ENCODE peak calls at places on chromosomes 5 and 9, in four cellular contexts. N is NCI-H345; D is left kidney; Z is stimulated activated naive CD4-positive, alpha-beta T cell. O is an unnamed sample.

GRCh38 chr5:135599421-135600140 is 20.8 kb upstream of the CXCL14 start:
- DNase-seq in N (no peak), D (no peak), Z (no peak), O (no peak)

GRCh38 chr9:79610019-79610760 is 38.4 kb downstream of the TLE4 start:
- DNase-seq in N (no peak), D (peak; percentile 60), Z (no peak), O (no peak)

GRCh38 chr5:166772770-166773169 is 1518.7 kb upstream of the WWC1 start:
- DNase-seq in N (no peak), D (no peak), Z (no peak), O (no peak)

GRCh38 chr5:98770911-98771322 is 2.5 kb upstream of the RGMB start:
- DNase-seq in N (no peak), D (no peak), Z (no peak), O (peak; percentile 19)

GRCh38 chr5:163908253-163908652 is 402.8 kb downstream of the MAT2B start:
- DNase-seq in N (no peak), D (no peak), Z (no peak), O (no peak)

GRCh38 chr9:93081931-93082330 is 14.1 kb upstream of the CARD19 start:
- DNase-seq in N (no peak), D (no peak), Z (no peak), O (no peak)

GRCh38 chr5:39058984-39059565 is 15.1 kb downstream of the RICTOR start:
- DNase-seq in N (no peak), D (no peak), Z (no peak), O (no peak)

GRCh38 chr5:159184858-159185381 is 24.4 kb downstream of the RNF145 start:
- DNase-seq in N (no peak), D (peak; percentile 72), Z (no peak), O (no peak)

GRCh38 chr5:132469380-132470372 is 20.9 kb downstream of the IRF1 start:
- DNase-seq in N (no peak), D (no peak), Z (no peak), O (no peak)

GRCh38 chr5:158514353-158514960 is 585.3 kb downstream of the EBF1 start:
- DNase-seq in N (no peak), D (no peak), Z (no peak), O (no peak)

GRCh38 chr5:170108266-170108785 is 2.6 kb downstream of the FOXI1 start:
- DNase-seq in N (no peak), D (no peak), Z (no peak), O (no peak)

GRCh38 chr5:92364986-92365550 is 982.0 kb upstream of the ARRDC3 start:
- DNase-seq in N (no peak), D (no peak), Z (no peak), O (no peak)

GRCh38 chr9:135718616-135719015 is 16.6 kb downstream of the KCNT1 start:
- DNase-seq in N (no peak), D (no peak), Z (no peak), O (no peak)

GRCh38 chr9:129703667-129704355 is 38.4 kb downstream of the PRRX2 start:
- DNase-seq in N (no peak), D (no peak), Z (no peak), O (no peak)

GRCh38 chr5:40733842-40734563 is 21.8 kb downstream of the TTC33 start:
- DNase-seq in N (no peak), D (peak; percentile 33), Z (no peak), O (no peak)

GRCh38 chr5:167764650-167765289 is 526.7 kb upstream of the WWC1 start:
- DNase-seq in N (no peak), D (peak; percentile 15), Z (no peak), O (no peak)

GRCh38 chr9:71681708-71682268 is 86.5 kb downstream of the CEMIP2 start:
- DNase-seq in N (no peak), D (peak; percentile 68), Z (no peak), O (no peak)

GRCh38 chr9:99039388-99040182 is 65.3 kb upstream of the TGFBR1 start:
- DNase-seq in N (no peak), D (no peak), Z (no peak), O (no peak)

GRCh38 chr5:96870094-96871021 is 5.9 kb upstream of the ERAP2 start:
- DNase-seq in N (no peak), D (no peak), Z (no peak), O (no peak)

GRCh38 chr9:80964374-80964773 is 725.0 kb downstream of the TLE1 start:
- DNase-seq in N (no peak), D (peak; percentile 72), Z (no peak), O (no peak)

GRCh38 chr5:115100556-115100955 is 69.2 kb downstream of the TRIM36 start:
- DNase-seq in N (peak; percentile 48), D (no peak), Z (no peak), O (peak; percentile 37)

GRCh38 chr9:124482431-124483031 is 24.7 kb downstream of the NR5A1 start:
- DNase-seq in N (no peak), D (no peak), Z (no peak), O (no peak)

GRCh38 chr9:2729721-2730120 is 12.4 kb downstream of the KCNV2 start:
- DNase-seq in N (no peak), D (no peak), Z (no peak), O (no peak)

GRCh38 chr5:84215521-84215920 is 169.2 kb downstream of the EDIL3 start:
- DNase-seq in N (no peak), D (no peak), Z (no peak), O (no peak)

GRCh38 chr9:37163299-37163698 is 42.9 kb downstream of the ZCCHC7 start:
- DNase-seq in N (no peak), D (no peak), Z (no peak), O (no peak)

GRCh38 chr5:104189909-104190308 is 627.3 kb upstream of the NUDT12 start:
- DNase-seq in N (no peak), D (no peak), Z (no peak), O (no peak)

GRCh38 chr5:175384724-175385552 is 59.0 kb downstream of the DRD1 start:
- DNase-seq in N (peak; percentile 46), D (no peak), Z (no peak), O (peak; percentile 17)

GRCh38 chr5:141040763-141041426 is 10.3 kb upstream of the PCDHB1 start:
- DNase-seq in N (peak; percentile 100), D (peak; percentile 96), Z (peak; percentile 18), O (peak; percentile 97)

GRCh38 chr5:122180863-122181519 is 51.6 kb downstream of the ZNF474 start:
- DNase-seq in N (no peak), D (no peak), Z (no peak), O (no peak)

GRCh38 chr5:107414802-107415201 is 255.9 kb downstream of the EFNA5 start:
- DNase-seq in N (no peak), D (no peak), Z (no peak), O (no peak)

GRCh38 chr9:94600258-94600657 is 6.6 kb upstream of the FBP2 start:
- DNase-seq in N (no peak), D (no peak), Z (no peak), O (no peak)

O was measured in NCI-H146.